ENCODE peak calls at places on chromosomes 13 and 19, in ten cellular contexts. J is GM23338; U is CD8-positive, alpha-beta memory T cell; F is GM12878; R is fibroblast of lung; B is NT2/D1; M is cardiac muscle cell; Z is HCT116; D is HAP-1; G is breast epithelium. K is an unnamed sample. For H3K4me1 and H3K36me3, the result is how much of the 10 kb centered on the place peaks cover.

GRCh38 chr13:74919914-74920313 is 562.1 kb downstream of the TBC1D4 start:
- DNase-seq in R (no peak), F (no peak), B (no peak), D (no peak), J (no peak), G (no peak), M (no peak), U (no peak), Z (no peak), K (no peak)

GRCh38 chr13:66200555-66200954 is 1029.6 kb downstream of the PCDH9 start:
- DNase-seq in B (no peak), R (no peak), D (no peak), G (no peak), F (no peak), Z (no peak), U (no peak), J (no peak), M (no peak), K (no peak)

GRCh38 chr19:12703056-12703455 is 6.6 kb upstream of the FBXW9 start:
- DNase-seq in D (peak), G (no peak), Z (peak), R (peak), F (no peak), B (peak), U (no peak), J (peak), M (peak), K (no peak)

GRCh38 chr13:94858856-94859811 is 146.8 kb upstream of the SOX21 start:
- DNase-seq in R (peak), B (no peak), U (no peak), G (peak), J (peak), D (no peak), Z (no peak), F (no peak), M (no peak), K (no peak)

GRCh38 chr13:106899444-106899843 is 331.5 kb upstream of the ARGLU1 start:
- DNase-seq in B (no peak), G (no peak), F (no peak), R (no peak), Z (no peak), J (no peak), M (no peak), U (no peak), D (no peak), K (no peak)

GRCh38 chr13:96089749-96090239 is at the start of gene HS6ST3:
- DNase-seq in D (peak), U (no peak), M (peak), B (no peak), R (peak), F (no peak), Z (peak), G (no peak), J (peak), K (no peak)

GRCh38 chr13:97342136-97342535 is 91.8 kb upstream of the RAP2A start:
- DNase-seq in D (no peak), M (no peak), F (no peak), B (no peak), U (no peak), J (no peak), G (no peak), Z (no peak), R (no peak), K (no peak)

GRCh38 chr19:19741184-19741583 is 8.3 kb upstream of the ZNF14 start:
- DNase-seq in F (no peak), G (no peak), D (no peak), Z (no peak), B (no peak), R (no peak), M (no peak), U (no peak), J (no peak), K (no peak)

GRCh38 chr13:31965361-31966066 is 66.1 kb upstream of the FRY start:
- DNase-seq in G (no peak), J (no peak), Z (no peak), U (no peak), M (no peak), D (no peak), B (no peak), R (peak), F (peak), K (no peak)

GRCh38 chr13:32134991-32135390 is 103.4 kb downstream of the FRY start:
- DNase-seq in U (no peak), B (no peak), G (no peak), Z (no peak), R (peak), J (no peak), F (no peak), M (no peak), D (no peak), K (no peak)

GRCh38 chr13:93788456-93788855 is 561.8 kb downstream of the GPC6 start:
- DNase-seq in D (no peak), M (no peak), Z (no peak), U (no peak), J (no peak), R (no peak), B (no peak), F (no peak), G (no peak), K (no peak)

GRCh38 chr13:98044301-98044700 is 90.8 kb downstream of the IPO5 start:
- DNase-seq in G (no peak), R (no peak), F (no peak), M (no peak), U (no peak), J (no peak), B (no peak), Z (no peak), D (no peak), K (no peak)

GRCh38 chr13:44471686-44472085 is 98.1 kb downstream of the SERP2 start:
- DNase-seq in Z (no peak), F (no peak), B (no peak), J (no peak), G (no peak), U (no peak), R (peak), D (no peak), M (no peak), K (no peak)

DNA sequence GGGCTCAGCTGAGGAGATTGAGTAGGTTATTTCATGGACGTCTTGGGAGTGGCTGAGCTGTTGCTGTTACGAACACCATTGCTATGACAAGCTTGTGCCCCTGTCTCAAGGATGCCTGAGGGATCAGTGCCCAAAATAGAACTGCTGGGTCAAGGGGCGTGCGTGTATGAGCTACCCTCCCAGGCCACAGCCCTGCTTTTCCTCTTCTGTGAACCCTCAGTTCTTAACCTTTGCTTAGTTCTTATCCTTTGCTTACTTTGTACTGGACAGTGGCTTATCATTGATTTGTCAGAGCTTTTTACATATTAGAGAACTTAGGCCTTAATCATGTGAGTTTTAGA is 9.0 kb downstream of the ARHGAP45 start:
- DNase-seq in U (no peak), G (no peak), Z (no peak), M (no peak), F (no peak), R (no peak), J (no peak), B (no peak), D (no peak), K (no peak)
- H3K4me3 ChIP-seq in U (peak), G (no peak), Z (no peak), M (no peak), F (no peak), R (no peak), J (no peak), B (no peak), D (no peak), K (no peak)

GRCh38 chr13:40943073-40943472 is 76.0 kb downstream of the ELF1 start:
- DNase-seq in D (no peak), G (no peak), Z (no peak), M (no peak), U (no peak), J (no peak), B (no peak), R (no peak), F (no peak), K (no peak)
- H3K4me1 ChIP-seq in D (under half), G (under half), Z (under half), M (under half), U (under half), J (under half), B (under half), R (under half), F (under half), K (under half)

GRCh38 chr19:1422360-1422759 is 15.0 kb downstream of the DAZAP1 start:
- DNase-seq in B (no peak), F (no peak), D (no peak), R (no peak), G (no peak), U (no peak), Z (no peak), J (no peak), M (no peak), K (no peak)
- H3K36me3 ChIP-seq in B (half or more), F (half or more), D (half or more), R (half or more), G (under half), U (half or more), Z (half or more), J (under half), M (under half), K (half or more)

GRCh38 chr19:54201172-54201701 is 579 bp downstream of the RPS9 start:
- DNase-seq in Z (no peak), M (no peak), B (no peak), U (peak), D (no peak), R (no peak), F (no peak), J (no peak), G (no peak), K (no peak)

GRCh38 chr19:54203151-54203611 is 2.5 kb downstream of the RPS9 start:
- DNase-seq in Z (no peak), M (no peak), B (no peak), F (no peak), R (peak), U (no peak), J (no peak), G (no peak), D (no peak), K (no peak)

GRCh38 chr19:54196514-54196913 is 4.1 kb upstream of the RPS9 start:
- DNase-seq in J (no peak), M (no peak), Z (no peak), R (no peak), U (no peak), B (no peak), D (no peak), F (no peak), G (no peak), K (no peak)

GRCh38 chr19:54201980-54202379 is 1.3 kb downstream of the RPS9 start:
- DNase-seq in D (no peak), G (no peak), F (no peak), M (no peak), U (no peak), Z (no peak), R (no peak), B (no peak), J (no peak), K (no peak)

GRCh38 chr19:54199401-54199800 is 1.3 kb upstream of the RPS9 start:
- DNase-seq in R (no peak), F (no peak), B (no peak), G (no peak), M (no peak), U (no peak), D (no peak), Z (no peak), J (no peak), K (no peak)
- H3K4me3 ChIP-seq in R (no peak), F (no peak), B (no peak), G (no peak), M (no peak), U (no peak), D (no peak), Z (no peak), J (no peak), K (no peak)

DNA sequence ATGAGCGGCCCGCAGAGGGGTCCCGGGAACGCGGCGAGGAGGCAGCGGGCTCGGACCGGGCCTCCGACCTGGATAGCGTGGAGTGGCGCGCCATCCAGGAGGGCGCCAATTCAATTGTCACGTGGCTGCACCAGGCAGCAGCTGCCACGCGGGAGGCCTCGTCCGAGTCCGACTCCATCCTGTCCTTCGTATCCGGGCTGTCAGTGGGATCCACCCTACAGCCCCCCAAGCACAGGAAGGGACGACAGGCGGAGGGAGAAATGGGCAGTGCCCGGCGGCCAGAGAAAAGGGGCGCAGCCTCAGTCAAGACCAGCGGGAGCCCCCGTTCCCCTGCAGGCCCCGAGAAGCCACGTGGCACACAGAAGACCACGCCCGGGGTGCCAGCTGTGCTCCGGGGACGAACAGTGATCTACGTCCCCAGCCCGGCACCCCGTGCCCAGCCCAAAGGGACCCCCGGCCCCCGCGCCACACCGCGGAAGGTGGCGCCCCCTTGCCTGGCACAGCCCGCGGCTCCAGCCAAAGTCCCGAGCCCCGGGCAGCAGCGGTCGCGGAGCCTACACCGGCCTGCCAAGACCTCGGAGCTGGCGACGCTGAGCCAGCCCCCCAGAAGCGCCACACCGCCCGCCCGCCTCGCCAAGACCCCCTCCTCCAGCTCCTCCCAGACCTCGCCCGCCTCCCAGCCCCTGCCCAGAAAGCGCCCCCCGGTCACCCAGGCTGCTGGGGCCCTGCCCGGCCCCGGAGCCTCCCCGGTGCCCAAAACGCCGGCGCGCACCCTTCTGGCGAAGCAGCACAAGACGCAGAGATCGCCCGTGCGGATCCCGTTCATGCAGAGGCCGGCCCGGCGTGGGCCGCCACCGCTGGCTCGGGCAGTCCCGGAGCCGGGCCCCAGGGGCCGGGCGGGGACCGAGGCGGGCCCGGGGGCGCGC is 10.5 kb downstream of the C19orf25 start:
- DNase-seq in D (peak), B (no peak), U (no peak), G (no peak), J (no peak), F (no peak), R (no peak), Z (no peak), M (peak), K (no peak)
- H3K4me1 ChIP-seq in D (under half), B (under half), U (under half), G (under half), J (under half), F (under half), R (under half), Z (under half), M (under half), K (half or more)

GRCh38 chr19:57841364-57841763 is 8.3 kb upstream of the ZNF587 start:
- DNase-seq in J (no peak), U (no peak), D (no peak), G (no peak), Z (no peak), B (no peak), R (no peak), F (no peak), M (no peak), K (no peak)
- H3K36me3 ChIP-seq in J (under half), U (under half), D (under half), G (under half), Z (under half), B (half or more), R (under half), F (under half), M (under half), K (under half)

GRCh38 chr19:35143231-35143715 is at the start of gene FXYD7:
- DNase-seq in M (no peak), D (peak), F (no peak), J (peak), B (no peak), U (no peak), R (no peak), Z (no peak), G (no peak), K (no peak)
- H3K4me3 ChIP-seq in M (peak), D (peak), F (peak), J (peak), B (peak), U (peak), R (no peak), Z (peak), G (peak), K (peak)

K was measured in effector memory CD4-positive, alpha-beta T cell.